ENCODE peak calls at places on chromosome 1, in four cellular contexts. U, F, T and K are unnamed samples. For H3K4me1, the result is how much of the 10 kb centered on the place peaks cover.

GRCh38 chr1:92201973-92202372 is 15.7 kb upstream of the C1orf146 start:
- DNase-seq in U (no peak), F (no peak), T (no peak), K (no peak)

GRCh38 chr1:10437052-10437451 is 6.8 kb downstream of the CENPS start:
- DNase-seq in U (no peak), F (no peak), T (no peak), K (no peak)

GRCh38 chr1:11026052-11026451 is 13.6 kb downstream of the TARDBP start:
- DNase-seq in U (no peak), F (no peak), T (peak), K (no peak)

GRCh38 chr1:121417289-121417955 is 232.6 kb downstream of the SRGAP2C start:
- DNase-seq in U (no peak), F (no peak), T (peak), K (no peak)

GRCh38 chr1:11681071-11681771 is at the start of gene MAD2L2:
- DNase-seq in U (peak), F (peak), T (peak), K (peak)

GRCh38 chr1:145979746-145980435 is 15.4 kb downstream of the POLR3GL start:
- DNase-seq in U (no peak), F (no peak), T (no peak), K (no peak)

GRCh38 chr1:215665212-215665611 is 98.1 kb downstream of the KCTD3 start:
- DNase-seq in U (no peak), F (no peak), T (peak), K (no peak)

GRCh38 chr1:216902669-216903388 is 179.6 kb upstream of the ESRRG start:
- DNase-seq in U (no peak), F (no peak), T (peak), K (no peak)

GRCh38 chr1:232519186-232519585 is 110.7 kb downstream of the SIPA1L2 start:
- DNase-seq in U (no peak), F (no peak), T (no peak), K (peak)

GRCh38 chr1:171718216-171718615 is 23.6 kb downstream of the VAMP4 start:
- DNase-seq in U (no peak), F (no peak), T (no peak), K (no peak)

GRCh38 chr1:89780721-89781120 is 40.1 kb upstream of the LRRC8D start:
- DNase-seq in U (no peak), F (no peak), T (peak), K (no peak)

GRCh38 chr1:155179107-155180031 is 5.7 kb downstream of the TRIM46 start:
- DNase-seq in U (no peak), F (no peak), T (no peak), K (no peak)

GRCh38 chr1:74570797-74571492 is 58.5 kb upstream of the LRRC53 start:
- DNase-seq in U (no peak), F (no peak), T (no peak), K (no peak)

GRCh38 chr1:53580009-53580400 is 120.8 kb downstream of the DMRTB1 start:
- DNase-seq in U (no peak), F (no peak), T (no peak), K (no peak)

GRCh38 chr1:41367102-41367537 is 5.9 kb downstream of the FOXO6 start:
- DNase-seq in U (no peak), F (no peak), T (no peak), K (no peak)

GRCh38 chr1:189269011-189269410 is 1208.7 kb downstream of the BRINP3 start:
- DNase-seq in U (no peak), F (no peak), T (no peak), K (no peak)

GRCh38 chr1:78650114-78650513 is 483 bp downstream of the IFI44 start:
- DNase-seq in U (no peak), F (no peak), T (no peak), K (no peak)

GRCh38 chr1:228664399-228664914 is 70.8 kb upstream of the RHOU start:
- DNase-seq in U (peak), F (peak), T (peak), K (peak)

GRCh38 chr1:225766967-225767413 is 10.6 kb upstream of the SRP9 start:
- DNase-seq in U (no peak), F (no peak), T (peak), K (no peak)

GRCh38 chr1:8813991-8814390 is 3.4 kb downstream of the RERE start:
- DNase-seq in U (no peak), F (no peak), T (no peak), K (no peak)

GRCh38 chr1:82090104-82090503 is 289.4 kb downstream of the ADGRL2 start:
- DNase-seq in U (no peak), F (no peak), T (no peak), K (no peak)
- TF ChIP-seq CTCF in U (peak), F (no peak), T (peak), K (peak)

DNA sequence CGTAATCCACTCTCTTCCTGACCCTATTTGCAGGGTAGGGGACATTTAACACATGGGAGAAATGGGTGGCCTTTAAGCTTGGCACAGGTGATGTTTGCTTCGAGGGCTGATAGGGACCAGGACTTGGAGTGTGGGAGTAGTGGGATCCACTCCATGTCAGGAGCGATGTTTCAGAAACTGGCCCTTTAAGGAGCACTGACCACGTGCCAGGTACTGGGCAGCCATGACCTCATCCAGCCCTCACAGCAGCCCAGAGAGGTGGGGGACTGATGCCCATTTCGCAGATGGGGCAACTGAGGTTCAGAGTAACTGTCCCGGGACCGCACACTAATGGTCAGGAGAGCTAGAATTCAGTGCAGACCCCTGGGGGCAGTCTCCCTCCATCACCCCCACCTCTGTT is 11.4 kb downstream of the PADI3 start:
- DNase-seq in U (no peak), F (no peak), T (no peak), K (no peak)
- H3K4me1 ChIP-seq in U (under half), F (under half), T (under half), K (under half)

GRCh38 chr1:26285366-26286063 is 5.6 kb downstream of the SH3BGRL3 start:
- DNase-seq in U (peak), F (no peak), T (no peak), K (no peak)

GRCh38 chr1:26283871-26284596 is 4.1 kb downstream of the SH3BGRL3 start:
- DNase-seq in U (peak), F (no peak), T (no peak), K (no peak)

GRCh38 chr1:26284597-26285351 is 4.9 kb downstream of the SH3BGRL3 start:
- DNase-seq in U (peak), F (peak), T (peak), K (peak)

GRCh38 chr1:26287033-26287711 is 7.3 kb downstream of the SH3BGRL3 start:
- DNase-seq in U (peak), F (peak), T (no peak), K (peak)

DNA sequence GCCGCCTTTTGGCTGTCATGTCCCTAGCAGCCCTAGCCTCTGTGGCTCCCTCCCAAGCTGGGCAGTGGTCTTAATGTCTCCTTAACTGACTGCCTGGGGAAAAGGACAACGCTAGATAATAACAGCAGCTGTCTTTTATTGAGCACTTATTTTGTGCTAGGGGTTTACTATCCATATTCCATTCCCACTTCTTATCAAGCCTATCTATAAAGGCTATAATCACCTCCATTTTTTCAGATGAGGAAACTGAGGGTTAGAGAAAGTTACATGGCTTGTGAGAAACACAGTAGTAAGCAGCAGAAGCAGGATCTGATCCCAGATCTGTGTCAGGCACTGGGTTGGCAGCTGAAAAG is 6.2 kb downstream of the SH3BGRL3 start:
- DNase-seq in U (no peak), F (no peak), T (no peak), K (no peak)
- TF ChIP-seq CTCF in U (no peak), F (no peak), T (no peak), K (no peak)

GRCh38 chr1:201902198-201902597 is 13.5 kb downstream of the SHISA4 start:
- DNase-seq in U (no peak), F (peak), T (no peak), K (no peak)
- H3K4me1 ChIP-seq in U (under half), F (half or more), T (under half), K (under half)

GRCh38 chr1:19643113-19643512 is 998 bp upstream of the NBL1 start:
- DNase-seq in U (no peak), F (no peak), T (peak), K (no peak)
- TF ChIP-seq CTCF in U (no peak), F (no peak), T (peak), K (no peak)

DNA sequence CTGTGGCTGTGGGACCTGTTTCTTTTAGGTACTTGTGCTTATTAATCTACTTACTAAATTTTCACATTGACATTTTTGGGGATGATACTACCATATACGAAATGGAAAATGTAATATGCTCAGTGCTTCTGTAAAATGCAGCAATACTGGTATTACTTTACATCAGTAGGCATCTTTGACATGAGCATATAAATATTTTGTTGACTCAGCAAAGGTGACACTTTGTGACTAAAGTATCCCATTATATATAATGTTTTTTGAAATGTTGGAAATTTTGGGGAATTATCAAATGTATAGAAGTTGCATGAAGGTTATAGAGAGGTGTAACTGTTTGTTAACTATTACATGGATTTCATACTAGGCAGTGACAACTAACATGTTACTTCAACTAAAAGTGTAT is 2.3 kb upstream of the FAM177B start:
- DNase-seq in U (no peak), F (no peak), T (no peak), K (no peak)
- H3K4me1 ChIP-seq in U (under half), F (under half), T (under half), K (under half)

GRCh38 chr1:30277415-30277814 is 446.0 kb downstream of the MATN1 start:
- DNase-seq in U (peak), F (no peak), T (no peak), K (no peak)

GRCh38 chr1:30283199-30283962 is 440.0 kb downstream of the MATN1 start:
- DNase-seq in U (no peak), F (no peak), T (no peak), K (no peak)

GRCh38 chr1:30284728-30285460 is 438.5 kb downstream of the MATN1 start:
- DNase-seq in U (no peak), F (no peak), T (no peak), K (no peak)

GRCh38 chr1:30284226-30284625 is 439.2 kb downstream of the MATN1 start:
- DNase-seq in U (no peak), F (no peak), T (no peak), K (no peak)

DNA sequence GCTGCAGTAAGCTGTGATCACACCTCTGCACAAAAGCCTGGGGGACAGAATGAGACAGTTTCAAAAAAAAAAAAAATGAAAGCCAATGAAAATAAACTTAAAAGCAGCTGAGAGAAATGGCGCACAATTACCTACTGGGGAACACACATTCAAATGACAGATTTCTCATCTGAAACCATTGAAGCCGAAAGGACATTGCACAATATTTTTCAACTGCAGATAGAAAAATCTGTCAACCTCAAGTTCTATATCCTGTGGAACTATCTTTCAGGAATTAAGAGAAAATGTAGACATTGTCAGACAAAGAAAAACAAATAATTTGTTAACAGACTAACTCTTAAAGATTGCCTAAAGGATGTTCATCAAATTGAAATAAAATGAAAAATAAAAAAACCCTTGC is 442.8 kb downstream of the MATN1 start:
- DNase-seq in U (no peak), F (no peak), T (no peak), K (no peak)
- TF ChIP-seq CTCF in U (no peak), F (no peak), T (no peak), K (no peak)